ENCODE peak calls at places on chromosome 16, in ten cellular contexts. K, E, W, V, U, H, J, P, I and B are unnamed samples.

GRCh38 chr16:24540575-24541240 is 1.3 kb downstream of the RBBP6 start:
- DNase-seq in K (no peak), E (no peak), W (no peak), V (no peak), U (peak; percentile 25), H (no peak), J (no peak), P (no peak), I (no peak), B (no peak)

GRCh38 chr16:52976539-52977167 is 76.0 kb downstream of the CHD9NB start:
- DNase-seq in K (no peak), E (no peak), W (no peak), V (no peak), U (no peak), H (no peak), J (no peak), P (peak; percentile 1), I (no peak), B (no peak)

GRCh38 chr16:70715113-70715711 is 29.4 kb upstream of the MTSS2 start:
- DNase-seq in K (peak; percentile 60), E (peak; percentile 92), W (no peak), V (no peak), U (peak; percentile 50), H (peak; percentile 95), J (peak; percentile 42), P (peak; percentile 95), I (peak; percentile 92), B (peak; percentile 90)

GRCh38 chr16:9797306-9797705 is 384.9 kb downstream of the GRIN2A start:
- DNase-seq in K (no peak), E (no peak), W (peak; percentile 5), V (no peak), U (no peak), H (no peak), J (no peak), P (no peak), I (no peak), B (no peak)

GRCh38 chr16:15856217-15856616 is 611 bp downstream of the MYH11 start:
- DNase-seq in K (no peak), E (no peak), W (no peak), V (no peak), U (no peak), H (no peak), J (no peak), P (no peak), I (no peak), B (no peak)

GRCh38 chr16:49855822-49856740 is at the start of gene ZNF423:
- DNase-seq in K (peak; percentile 59), E (no peak), W (no peak), V (peak; percentile 50), U (peak; percentile 57), H (no peak), J (no peak), P (no peak), I (no peak), B (no peak)

GRCh38 chr16:90044111-90044551 is 24.9 kb upstream of the DBNDD1 start:
- DNase-seq in K (no peak), E (no peak), W (no peak), V (no peak), U (peak; percentile 83), H (no peak), J (no peak), P (peak; percentile 94), I (no peak), B (no peak)

GRCh38 chr16:73563709-73564108 is 515.8 kb upstream of the ZFHX3 start:
- DNase-seq in K (no peak), E (no peak), W (no peak), V (no peak), U (no peak), H (no peak), J (no peak), P (no peak), I (no peak), B (no peak)

GRCh38 chr16:28027055-28027454 is 36.5 kb downstream of the GSG1L start:
- DNase-seq in K (no peak), E (no peak), W (no peak), V (no peak), U (no peak), H (no peak), J (no peak), P (no peak), I (no peak), B (no peak)

GRCh38 chr16:20727181-20727580 is 14.4 kb downstream of the THUMPD1 start:
- DNase-seq in K (no peak), E (no peak), W (no peak), V (no peak), U (no peak), H (no peak), J (no peak), P (no peak), I (no peak), B (no peak)

GRCh38 chr16:30064746-30065111 is 831 bp upstream of the ALDOA start:
- DNase-seq in K (no peak), E (no peak), W (no peak), V (no peak), U (no peak), H (peak; percentile 42), J (no peak), P (no peak), I (no peak), B (no peak)

GRCh38 chr16:13909872-13910303 is 10.1 kb upstream of the ERCC4 start:
- DNase-seq in K (no peak), E (peak; percentile 61), W (peak; percentile 53), V (no peak), U (no peak), H (no peak), J (no peak), P (peak; percentile 34), I (peak; percentile 47), B (no peak)

GRCh38 chr16:19179890-19180490 is 11.9 kb downstream of the SYT17 start:
- DNase-seq in K (peak; percentile 52), E (no peak), W (no peak), V (peak; percentile 18), U (peak; percentile 71), H (no peak), J (no peak), P (peak; percentile 56), I (no peak), B (no peak)

GRCh38 chr16:4116328-4117249 is at the start of gene ADCY9:
- DNase-seq in K (peak; percentile 90), E (no peak), W (no peak), V (peak; percentile 61), U (peak; percentile 73), H (peak; percentile 64), J (peak; percentile 49), P (peak; percentile 82), I (no peak), B (no peak)

GRCh38 chr16:57620316-57621231 is 7.9 kb upstream of the ADGRG1 start:
- DNase-seq in K (no peak), E (no peak), W (no peak), V (no peak), U (peak; percentile 76), H (peak; percentile 12), J (peak; percentile 5), P (peak; percentile 78), I (no peak), B (no peak)

GRCh38 chr16:69141936-69142335 is 9.5 kb downstream of the UTP4 start:
- DNase-seq in K (no peak), E (no peak), W (no peak), V (no peak), U (no peak), H (no peak), J (no peak), P (no peak), I (no peak), B (no peak)

GRCh38 chr16:66587881-66588600 is 8.8 kb downstream of the CMTM2 start:
- DNase-seq in K (no peak), E (no peak), W (no peak), V (no peak), U (no peak), H (no peak), J (no peak), P (no peak), I (no peak), B (no peak)
- TF ChIP-seq CTCF in K (no peak), E (no peak), W (no peak), V (no peak), U (no peak), H (no peak), J (no peak), P (no peak), I (no peak), B (no peak)

DNA sequence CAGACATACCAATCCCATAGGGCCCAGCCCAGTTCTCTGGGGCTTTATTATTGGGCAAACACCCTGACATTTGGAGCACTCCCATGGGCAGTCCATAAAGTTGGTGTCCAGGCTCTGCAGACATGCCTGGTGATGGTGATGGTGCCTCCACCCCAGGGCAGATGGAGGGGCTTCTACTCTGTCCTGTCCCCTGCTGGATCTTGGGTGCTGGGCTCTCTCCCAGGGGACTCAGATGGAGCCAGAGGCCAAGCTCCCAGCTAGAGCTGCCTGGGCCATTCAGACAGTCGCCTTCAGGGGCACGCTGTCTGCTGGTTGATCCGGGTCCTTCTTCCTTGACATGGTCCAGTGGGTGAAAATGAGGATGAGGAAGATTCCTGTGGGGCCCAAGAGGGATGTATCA is 10.6 kb downstream of the CDH16 start:
- DNase-seq in K (no peak), E (no peak), W (no peak), V (no peak), U (no peak), H (no peak), J (no peak), P (no peak), I (no peak), B (no peak)
- TF ChIP-seq CTCF in K (no peak), E (no peak), W (no peak), V (no peak), U (no peak), H (no peak), J (no peak), P (no peak), I (no peak), B (no peak)

GRCh38 chr16:81350306-81350615 is 35.5 kb downstream of the GAN start:
- DNase-seq in K (no peak), E (no peak), W (no peak), V (no peak), U (no peak), H (no peak), J (no peak), P (no peak), I (no peak), B (no peak)
- TF ChIP-seq CTCF in K (no peak), E (no peak), W (no peak), V (no peak), U (no peak), H (no peak), J (no peak), P (peak; percentile 42), I (no peak), B (no peak)

DNA sequence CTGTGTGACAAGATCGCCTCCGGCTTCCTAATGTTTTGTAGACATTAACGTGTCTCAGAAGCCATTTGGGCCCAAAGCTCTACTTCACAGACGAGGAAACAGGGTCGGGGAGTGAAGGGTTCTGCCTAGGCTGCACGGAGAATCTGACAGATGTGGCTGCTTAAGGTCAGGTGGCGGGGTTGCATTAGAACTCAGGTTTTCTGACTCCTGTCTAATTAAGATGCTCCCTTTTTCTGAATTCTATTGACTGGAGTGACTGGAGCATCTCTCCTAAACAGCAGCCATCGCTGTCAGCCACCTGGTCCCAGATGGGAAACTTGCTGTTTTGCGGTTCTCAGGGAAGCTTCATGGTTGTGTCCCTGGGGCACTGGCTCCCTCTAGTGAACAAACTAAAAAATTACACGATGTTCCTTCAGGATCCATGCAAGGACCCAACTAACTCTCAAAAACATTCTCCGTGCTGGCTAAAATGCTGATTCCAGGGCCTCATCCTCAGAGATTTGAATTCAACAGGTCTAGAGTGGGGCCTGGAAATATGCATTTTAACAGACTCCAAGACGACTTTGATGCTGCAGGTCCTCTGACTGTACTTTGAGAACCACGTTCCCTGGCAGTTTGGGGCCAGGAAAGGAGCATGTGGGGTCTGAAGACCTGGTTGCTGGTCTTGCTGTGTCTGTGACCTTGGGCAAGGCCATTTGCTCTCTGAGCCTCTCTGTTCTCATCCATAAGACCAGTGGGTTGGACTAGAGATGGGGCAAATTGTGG is 117.4 kb downstream of the IRF8 start:
- DNase-seq in K (peak; percentile 54), E (no peak), W (peak; percentile 34), V (no peak), U (peak; percentile 48), H (no peak), J (no peak), P (peak; percentile 13), I (no peak), B (peak; percentile 29)
- TF ChIP-seq CTCF in K (peak; percentile 80), E (peak; percentile 47), W (peak; percentile 81), V (peak; percentile 79), U (peak; percentile 78), H (peak; percentile 61), J (peak; percentile 69), P (peak; percentile 84), I (peak; percentile 85), B (peak; percentile 74)